ENCODE peak calls at places on chromosomes 13 and 19, in eight cellular contexts. U is hepatocyte; E is NT2/D1; F is psoas muscle; N is fibroblast of lung; T is SJSA1; R is CD8-positive, alpha-beta T cell; K is tibial artery. L is an unnamed sample.

GRCh38 chr19:40976134-40976533 is 14.9 kb upstream of the CYP2B6 start:
- DNase-seq in K (no peak), T (no peak), U (no peak), F (no peak), N (no peak), R (no peak), E (no peak), L (no peak)

GRCh38 chr19:39264306-39265290 is 3.6 kb upstream of the IFNL2 start:
- DNase-seq in R (no peak), N (no peak), E (no peak), U (peak; percentile 49), T (no peak), K (no peak), F (no peak), L (peak; percentile 81)

GRCh38 chr13:43077446-43077845 is 54.1 kb downstream of the DNAJC15 start:
- DNase-seq in F (no peak), N (no peak), E (no peak), R (no peak), U (no peak), T (no peak), K (no peak), L (peak; percentile 55)

GRCh38 chr13:48110930-48111721 is 16.2 kb upstream of the MED4 start:
- DNase-seq in K (no peak), F (no peak), T (no peak), U (no peak), E (no peak), R (no peak), N (peak; percentile 3), L (no peak)

GRCh38 chr19:40907968-40908735 is 26.1 kb upstream of the CYP2A7 start:
- DNase-seq in U (no peak), T (no peak), E (no peak), R (peak; percentile 61), N (no peak), F (no peak), K (no peak), L (peak; percentile 74)

GRCh38 chr13:40192516-40193257 is 473.8 kb downstream of the FOXO1 start:
- DNase-seq in R (no peak), U (no peak), E (no peak), T (no peak), K (peak; percentile 80), F (peak; percentile 43), N (no peak), L (no peak)

GRCh38 chr19:6536138-6536671 is 5.4 kb downstream of the TNFSF9 start:
- DNase-seq in K (no peak), U (peak; percentile 28), T (no peak), R (peak; percentile 87), E (peak; percentile 59), N (no peak), F (peak; percentile 31), L (peak; percentile 92)

GRCh38 chr13:68030152-68030809 is 800.1 kb upstream of the PCDH9 start:
- DNase-seq in R (no peak), K (no peak), N (no peak), E (no peak), F (no peak), U (no peak), T (no peak), L (no peak)

GRCh38 chr13:68970532-68970931 is 1137.1 kb upstream of the ATXN8OS start:
- DNase-seq in E (no peak), U (no peak), N (no peak), T (no peak), K (no peak), F (no peak), R (no peak), L (no peak)

GRCh38 chr13:42594577-42595571 is 20.9 kb downstream of the TNFSF11 start:
- DNase-seq in N (peak; percentile 92), F (no peak), K (no peak), E (peak; percentile 48), U (peak; percentile 87), T (peak; percentile 75), R (peak; percentile 22), L (peak; percentile 80)

GRCh38 chr19:2610637-2611482 is 91.6 kb downstream of the GNG7 start:
- DNase-seq in F (peak; percentile 93), U (peak; percentile 96), E (peak; percentile 85), T (peak; percentile 85), R (peak; percentile 84), N (peak; percentile 89), K (peak; percentile 96), L (peak; percentile 98)

GRCh38 chr13:22369840-22370239 is 699.0 kb downstream of the FGF9 start:
- DNase-seq in N (no peak), T (no peak), E (peak; percentile 74), F (no peak), K (no peak), R (no peak), U (no peak), L (peak; percentile 72)
- H3K9me3 ChIP-seq in N (no peaks in the 10 kb centered on the region), T (no peaks in the 10 kb centered on the region), E (peaks cover 23% of the 10 kb centered on the region), F (peaks cover 7% of the 10 kb centered on the region), K (peaks cover 8% of the 10 kb centered on the region), R (no peaks in the 10 kb centered on the region), U (peaks cover 7% of the 10 kb centered on the region), L (peaks cover 42% of the 10 kb centered on the region)

DNA sequence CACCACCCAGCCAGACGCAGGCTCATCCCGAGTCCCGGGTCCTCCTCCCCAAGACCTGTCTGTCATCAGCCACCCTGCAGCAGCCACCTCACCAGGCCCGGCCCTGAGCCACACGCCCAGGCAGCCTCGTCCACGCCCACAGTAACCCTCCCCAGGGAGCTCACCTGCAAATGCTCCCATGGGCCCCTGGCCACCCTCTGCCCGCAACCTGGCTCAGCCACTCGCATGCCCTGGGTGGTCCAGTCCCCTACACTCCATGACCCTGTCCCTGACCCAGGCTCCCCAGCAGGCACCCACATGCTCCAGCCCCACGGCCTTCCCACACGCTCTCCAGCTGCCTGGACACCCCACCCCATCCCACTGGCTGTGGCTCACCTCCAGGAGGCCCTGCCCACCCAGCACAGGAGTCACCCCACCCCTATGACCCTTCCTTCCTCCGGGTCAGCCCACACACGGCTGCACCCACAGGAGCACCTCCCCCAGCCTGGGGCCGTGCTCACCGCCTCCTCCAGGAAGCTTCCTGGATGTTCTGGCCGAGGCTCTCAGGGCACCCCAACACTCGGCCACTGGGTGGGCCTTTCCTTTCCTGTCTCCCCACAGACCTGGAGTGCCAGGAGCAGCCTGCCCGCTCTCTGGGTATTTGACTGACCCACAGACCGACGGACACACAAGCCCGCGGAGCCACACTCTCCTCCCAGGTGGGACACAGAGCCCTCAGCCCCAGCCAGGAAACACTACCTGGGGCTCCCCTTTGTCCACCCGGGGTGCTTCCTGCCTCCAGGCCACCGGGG is 3.6 kb downstream of the TMEM259 start:
- DNase-seq in T (no peak), K (no peak), U (no peak), F (no peak), R (no peak), E (no peak), N (no peak), L (no peak)
- H3K4me1 ChIP-seq in T (peaks cover 43% of the 10 kb centered on the region), K (peaks cover 63% of the 10 kb centered on the region), U (peaks cover 42% of the 10 kb centered on the region), F (peaks cover 57% of the 10 kb centered on the region), R (peaks cover 41% of the 10 kb centered on the region), E (peaks cover 45% of the 10 kb centered on the region), N (peaks cover 20% of the 10 kb centered on the region), L (peaks cover 13% of the 10 kb centered on the region)

GRCh38 chr19:15536350-15536749 is 28.0 kb downstream of the CYP4F22 start:
- DNase-seq in U (no peak), F (no peak), E (no peak), R (no peak), K (no peak), T (no peak), N (no peak), L (no peak)
- H3K9me3 ChIP-seq in U (no peaks in the 10 kb centered on the region), F (no peaks in the 10 kb centered on the region), E (no peaks in the 10 kb centered on the region), R (no peaks in the 10 kb centered on the region), K (peaks cover 4% of the 10 kb centered on the region), T (no peaks in the 10 kb centered on the region), N (no peaks in the 10 kb centered on the region), L (peaks cover 59% of the 10 kb centered on the region)

DNA sequence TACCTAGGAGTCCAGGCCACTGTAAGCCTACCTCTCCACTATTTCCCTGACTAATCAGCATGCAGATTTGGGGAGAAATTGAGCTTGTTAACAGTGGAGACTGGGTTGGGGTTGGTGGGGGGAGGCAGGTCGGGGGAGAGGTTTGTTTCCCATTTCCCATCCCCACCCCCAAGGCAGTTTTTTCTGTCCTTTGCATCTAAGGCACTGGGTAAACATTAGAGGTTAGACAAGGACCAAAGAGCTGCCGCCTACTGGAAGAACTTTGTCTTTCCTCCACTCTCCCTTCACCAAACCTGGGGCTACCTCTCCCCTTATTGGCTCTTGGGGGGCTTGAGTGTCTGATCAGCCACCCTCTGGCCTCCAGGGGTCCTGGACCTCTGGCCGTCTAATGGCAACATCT is 953 bp downstream of the KCNN4 start:
- DNase-seq in F (no peak), K (no peak), N (no peak), T (no peak), E (no peak), R (no peak), U (peak; percentile 14), L (no peak)
- H3K4me1 ChIP-seq in F (no peaks in the 10 kb centered on the region), K (peaks cover 34% of the 10 kb centered on the region), N (peaks cover 13% of the 10 kb centered on the region), T (peaks cover 55% of the 10 kb centered on the region), E (peaks cover 6% of the 10 kb centered on the region), R (peaks cover 61% of the 10 kb centered on the region), U (peaks cover 5% of the 10 kb centered on the region), L (no peaks in the 10 kb centered on the region)

GRCh38 chr13:113428469-113428865 is 24.8 kb downstream of the ADPRHL1 start:
- DNase-seq in R (no peak), E (no peak), F (no peak), K (no peak), U (no peak), N (no peak), T (no peak), L (peak; percentile 52)

GRCh38 chr13:113430378-113431110 is 22.7 kb downstream of the ADPRHL1 start:
- DNase-seq in F (no peak), K (no peak), E (no peak), R (no peak), N (no peak), U (no peak), T (no peak), L (no peak)

GRCh38 chr13:113428871-113429607 is 24.2 kb downstream of the ADPRHL1 start:
- DNase-seq in U (no peak), K (no peak), R (no peak), T (no peak), F (no peak), E (no peak), N (no peak), L (peak; percentile 33)

GRCh38 chr13:113431171-113431570 is 22.1 kb downstream of the ADPRHL1 start:
- DNase-seq in E (no peak), T (no peak), U (no peak), K (no peak), R (no peak), N (no peak), F (no peak), L (no peak)

GRCh38 chr13:113429608-113429985 is 23.7 kb downstream of the ADPRHL1 start:
- DNase-seq in F (no peak), T (no peak), K (no peak), N (no peak), E (no peak), U (no peak), R (no peak), L (no peak)
- H3K9me3 ChIP-seq in F (no peaks in the 10 kb centered on the region), T (no peaks in the 10 kb centered on the region), K (no peaks in the 10 kb centered on the region), N (no peaks in the 10 kb centered on the region), E (no peaks in the 10 kb centered on the region), U (no peaks in the 10 kb centered on the region), R (no peaks in the 10 kb centered on the region), L (no peaks in the 10 kb centered on the region)

GRCh38 chr13:99572131-99572530 is 70.9 kb downstream of the TM9SF2 start:
- DNase-seq in T (no peak), E (no peak), N (no peak), F (no peak), U (no peak), R (no peak), K (no peak), L (no peak)
- H3K4me1 ChIP-seq in T (no peaks in the 10 kb centered on the region), E (peaks cover 2% of the 10 kb centered on the region), N (no peaks in the 10 kb centered on the region), F (no peaks in the 10 kb centered on the region), U (no peaks in the 10 kb centered on the region), R (no peaks in the 10 kb centered on the region), K (no peaks in the 10 kb centered on the region), L (no peaks in the 10 kb centered on the region)

GRCh38 chr19:37695144-37695899 is 24.2 kb downstream of the ZNF607 start:
- DNase-seq in K (no peak), E (no peak), F (no peak), N (no peak), U (no peak), T (no peak), R (no peak), L (peak; percentile 52)
- H3K9me3 ChIP-seq in K (peaks cover 7% of the 10 kb centered on the region), E (peaks cover 42% of the 10 kb centered on the region), F (peaks cover 30% of the 10 kb centered on the region), N (no peaks in the 10 kb centered on the region), U (peaks cover 6% of the 10 kb centered on the region), T (peaks cover 20% of the 10 kb centered on the region), R (peaks cover 15% of the 10 kb centered on the region), L (peaks cover 18% of the 10 kb centered on the region)

L was measured in endodermal cell.